ENCODE peak calls at places on chromosomes 7 and 10, in eight cellular contexts. F is foreskin fibroblast; Q is AG10803; K is heart right ventricle; C is CD4-positive, alpha-beta T cell; V is cardiac fibroblast; G is prostate gland; H is mucosa of descending colon. R is an unnamed sample.

GRCh38 chr7:94015538-94015937 is 11.4 kb upstream of the BET1 start:
- DNase-seq in V (no peak), K (no peak), Q (no peak), H (no peak), C (no peak), G (no peak), F (no peak), R (no peak)

GRCh38 chr10:44960098-44960480 is 487 bp downstream of the RASSF4 start:
- DNase-seq in F (no peak), Q (no peak), G (no peak), K (no peak), H (no peak), V (no peak), C (no peak), R (no peak)

GRCh38 chr10:111076191-111076681 is 593 bp upstream of the ADRA2A start:
- DNase-seq in K (peak; percentile 59), F (peak; percentile 77), H (peak; percentile 76), V (peak; percentile 50), C (peak; percentile 26), Q (peak; percentile 45), G (peak; percentile 31), R (peak; percentile 75)

GRCh38 chr7:101635484-101635883 is 6.4 kb upstream of the MYL10 start:
- DNase-seq in K (no peak), Q (no peak), C (no peak), F (no peak), V (no peak), H (no peak), G (no peak), R (no peak)

GRCh38 chr7:44244282-44244681 is 43.5 kb downstream of the YKT6 start:
- DNase-seq in C (peak; percentile 5), V (peak; percentile 26), H (no peak), G (no peak), Q (no peak), F (no peak), K (no peak), R (no peak)

GRCh38 chr10:119210633-119211032 is 3.3 kb downstream of the GRK5 start:
- DNase-seq in F (no peak), G (no peak), C (no peak), K (no peak), H (no peak), V (no peak), Q (no peak), R (no peak)

GRCh38 chr7:50857804-50858203 is 75.1 kb upstream of the GRB10 start:
- DNase-seq in H (no peak), F (peak; percentile 32), K (peak; percentile 41), Q (no peak), C (no peak), G (no peak), V (no peak), R (no peak)

GRCh38 chr10:92242910-92243671 is 47.8 kb downstream of the CPEB3 start:
- DNase-seq in Q (peak; percentile 46), F (peak; percentile 36), K (peak; percentile 36), H (peak; percentile 62), C (peak; percentile 19), V (peak; percentile 78), G (peak; percentile 63), R (peak; percentile 11)

GRCh38 chr10:119316729-119317097 is 109.3 kb downstream of the GRK5 start:
- DNase-seq in Q (peak; percentile 73), F (peak; percentile 86), H (no peak), V (peak; percentile 67), C (no peak), K (no peak), G (no peak), R (no peak)

GRCh38 chr7:159099711-159100231 is 44.9 kb downstream of the VIPR2 start:
- DNase-seq in F (no peak), Q (no peak), H (no peak), G (no peak), C (no peak), V (no peak), K (no peak), R (no peak)

GRCh38 chr7:78055579-78055978 is 257.0 kb downstream of the PHTF2 start:
- DNase-seq in V (no peak), H (no peak), K (no peak), F (no peak), Q (no peak), G (no peak), C (no peak), R (no peak)

GRCh38 chr7:26584964-26585650 is 279.3 kb downstream of the SKAP2 start:
- DNase-seq in V (no peak), G (no peak), H (no peak), F (no peak), C (no peak), K (no peak), Q (no peak), R (no peak)

GRCh38 chr7:29113384-29114102 is 32.8 kb downstream of the CPVL start:
- DNase-seq in K (no peak), V (peak; percentile 44), G (no peak), H (no peak), C (no peak), Q (peak; percentile 17), F (peak; percentile 32), R (no peak)

GRCh38 chr10:102919992-102920736 is 2.1 kb downstream of the CNNM2 start:
- DNase-seq in F (peak; percentile 9), Q (no peak), C (no peak), G (no peak), V (no peak), K (no peak), H (no peak), R (no peak)

GRCh38 chr10:106980711-106981460 is 183.6 kb downstream of the SORCS1 start:
- DNase-seq in V (no peak), Q (no peak), C (no peak), H (no peak), G (no peak), K (no peak), F (no peak), R (no peak)

GRCh38 chr10:78850611-78851010 is 218.2 kb upstream of the ZMIZ1 start:
- DNase-seq in V (no peak), G (no peak), C (no peak), K (no peak), F (no peak), H (no peak), Q (no peak), R (no peak)

GRCh38 chr7:30411897-30412296 is 66.7 kb downstream of the NOD1 start:
- DNase-seq in V (no peak), K (no peak), G (no peak), Q (no peak), F (no peak), C (no peak), H (no peak), R (no peak)

GRCh38 chr7:19122018-19122588 is 4.7 kb upstream of the TWIST1 start:
- DNase-seq in V (peak; percentile 82), C (no peak), K (no peak), Q (peak; percentile 73), H (no peak), G (no peak), F (peak; percentile 81), R (no peak)

GRCh38 chr10:133210398-133211140 is 19.4 kb upstream of the UTF1 start:
- DNase-seq in Q (no peak), F (no peak), G (no peak), C (no peak), K (peak; percentile 3), H (no peak), V (no peak), R (no peak)

GRCh38 chr7:91953618-91954017 is 13.0 kb downstream of the AKAP9 start:
- DNase-seq in Q (peak; percentile 25), V (peak; percentile 33), C (no peak), H (no peak), F (peak; percentile 29), K (no peak), G (no peak), R (no peak)
- TF ChIP-seq CTCF in Q (peak; percentile 16), V (peak; percentile 44), C (peak; percentile 42), H (no peak), F (peak; percentile 25), K (no peak), G (no peak), R (no peak)

GRCh38 chr7:20651960-20652544 is 36.6 kb downstream of the ABCB5 start:
- DNase-seq in G (no peak), V (peak; percentile 37), F (peak; percentile 6), Q (peak; percentile 24), H (no peak), C (no peak), K (no peak), R (no peak)
- TF ChIP-seq CTCF in G (peak; percentile 45), V (peak; percentile 42), F (peak; percentile 24), Q (peak; percentile 58), H (no peak), C (no peak), K (peak; percentile 38), R (peak; percentile 64)

GRCh38 chr10:55631071-55631654 is 729.9 kb downstream of the ZWINT start:
- DNase-seq in H (peak; percentile 38), G (no peak), K (peak; percentile 47), C (no peak), V (peak; percentile 23), F (peak; percentile 1), Q (peak; percentile 21), R (peak; percentile 87)

GRCh38 chr10:55630491-55631056 is 730.5 kb downstream of the ZWINT start:
- DNase-seq in F (no peak), G (no peak), H (no peak), C (no peak), Q (no peak), V (no peak), K (no peak), R (no peak)

GRCh38 chr10:55627526-55628170 is 733.4 kb downstream of the ZWINT start:
- DNase-seq in V (no peak), C (no peak), G (no peak), F (no peak), H (no peak), K (no peak), Q (no peak), R (no peak)

GRCh38 chr10:55629792-55630490 is 731.1 kb downstream of the ZWINT start:
- DNase-seq in C (no peak), F (no peak), G (no peak), Q (peak; percentile 21), H (no peak), V (peak; percentile 41), K (no peak), R (peak; percentile 27)

DNA sequence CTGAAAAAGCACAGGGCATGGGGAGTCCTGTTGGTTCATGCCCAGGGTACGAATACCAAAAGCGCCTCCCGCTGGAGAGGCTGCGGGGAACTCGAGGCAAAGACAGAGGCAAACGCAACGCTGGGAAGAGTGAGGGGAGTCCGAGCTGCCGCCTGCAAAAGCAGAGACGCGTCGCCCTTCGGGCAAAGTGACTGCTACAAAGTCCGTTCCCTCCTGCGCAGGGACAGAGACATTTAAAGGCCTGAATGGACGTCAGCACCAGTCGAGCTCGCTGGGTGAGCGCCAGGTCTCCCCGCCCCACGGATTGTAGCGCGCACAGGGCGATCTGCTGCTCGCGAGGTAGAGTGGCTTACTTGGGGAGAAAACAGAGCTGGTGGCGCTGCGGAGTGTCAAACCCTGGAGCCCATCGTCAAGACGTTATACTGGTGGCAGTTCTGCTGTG is 732.8 kb downstream of the ZWINT start:
- DNase-seq in V (no peak), G (no peak), C (no peak), Q (no peak), H (peak; percentile 37), F (no peak), K (no peak), R (peak; percentile 29)
- TF ChIP-seq CTCF in V (no peak), G (no peak), C (no peak), Q (no peak), H (no peak), F (no peak), K (no peak), R (no peak)

DNA sequence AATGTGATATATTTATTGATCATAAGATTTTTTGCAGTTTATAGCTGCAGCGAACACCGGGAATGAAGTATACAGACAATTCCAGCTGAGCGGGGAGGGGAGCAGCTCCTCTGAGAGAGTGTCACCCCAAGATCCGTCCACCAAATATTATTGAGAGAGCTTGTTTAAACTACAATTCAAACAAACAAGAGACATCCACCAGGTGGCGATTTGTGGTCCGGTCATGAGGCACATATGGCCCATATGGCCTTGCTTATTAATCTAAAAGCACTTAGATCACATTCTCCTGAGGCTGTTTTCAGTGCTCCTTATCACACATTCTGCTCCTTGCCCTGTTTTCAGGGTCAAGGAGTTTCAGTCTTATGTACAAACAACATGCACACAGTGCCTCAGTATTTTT is 83.1 kb downstream of the THSD7A start:
- DNase-seq in G (no peak), C (no peak), V (no peak), K (no peak), Q (no peak), F (no peak), H (no peak), R (no peak)
- TF ChIP-seq CTCF in G (no peak), C (no peak), V (no peak), K (no peak), Q (no peak), F (no peak), H (no peak), R (no peak)

R was measured in progenitor cell of endocrine pancreas.